ENCODE peak calls at places on chromosomes 3 and 15, in ten cellular contexts. S is ovary; U is psoas muscle; H is naive thymus-derived CD4-positive, alpha-beta T cell; Y is stomach; T is endodermal cell; P is IMR-90; V is GM23248; B is mesendoderm; Z is Karpas-422. G is an unnamed sample.

GRCh38 chr15:30974112-30974511 is 17.3 kb downstream of the MTMR10 start:
- DNase-seq in S (no peak), U (no peak), H (no peak), Y (no peak), T (no peak), P (no peak), V (no peak), B (no peak), Z (no peak), G (no peak)

GRCh38 chr15:20356444-20357138 is 185.0 kb downstream of the GOLGA6L6 start:
- DNase-seq in S (peak; percentile 49), U (peak; percentile 56), H (peak; percentile 92), Y (peak; percentile 63), T (peak; percentile 90), P (no peak), V (peak; percentile 50), B (peak; percentile 50), Z (peak; percentile 88), G (no peak)

GRCh38 chr3:29065211-29065785 is 215.6 kb upstream of the RBMS3 start:
- DNase-seq in S (peak; percentile 56), U (peak; percentile 60), H (no peak), Y (peak; percentile 69), T (peak; percentile 70), P (peak; percentile 99), V (peak; percentile 98), B (peak; percentile 91), Z (no peak), G (no peak)

GRCh38 chr15:98272586-98272985 is 312.1 kb downstream of the ARRDC4 start:
- DNase-seq in S (no peak), U (no peak), H (no peak), Y (no peak), T (no peak), P (no peak), V (no peak), B (peak; percentile 33), Z (no peak), G (no peak)

GRCh38 chr3:197528190-197528589 is 27.6 kb downstream of the BDH1 start:
- DNase-seq in S (no peak), U (no peak), H (no peak), Y (no peak), T (peak; percentile 75), P (no peak), V (no peak), B (peak; percentile 91), Z (no peak), G (no peak)

GRCh38 chr15:40633178-40633577 is 39.1 kb downstream of the KNL1 start:
- DNase-seq in S (no peak), U (no peak), H (no peak), Y (no peak), T (no peak), P (peak; percentile 64), V (peak; percentile 31), B (no peak), Z (peak; percentile 25), G (no peak)

GRCh38 chr3:167723025-167723512 is 11.6 kb downstream of the PDCD10 start:
- DNase-seq in S (no peak), U (no peak), H (no peak), Y (no peak), T (no peak), P (no peak), V (no peak), B (peak; percentile 18), Z (no peak), G (no peak)

GRCh38 chr15:70906842-70907241 is 14.2 kb downstream of the LRRC49 start:
- DNase-seq in S (no peak), U (no peak), H (no peak), Y (no peak), T (peak; percentile 48), P (peak; percentile 36), V (peak; percentile 56), B (peak; percentile 53), Z (no peak), G (no peak)

GRCh38 chr15:74725845-74726773 is 781 bp upstream of the CYP1A1 start:
- DNase-seq in S (peak; percentile 23), U (peak; percentile 54), H (peak; percentile 41), Y (peak; percentile 52), T (peak; percentile 83), P (no peak), V (peak; percentile 52), B (peak; percentile 34), Z (no peak), G (peak; percentile 23)

GRCh38 chr15:89051875-89052274 is 36.4 kb upstream of the ABHD2 start:
- DNase-seq in S (no peak), U (no peak), H (no peak), Y (no peak), T (no peak), P (peak; percentile 98), V (peak; percentile 96), B (peak; percentile 18), Z (no peak), G (no peak)

GRCh38 chr3:110261141-110261540 is 810.5 kb upstream of the NECTIN3 start:
- DNase-seq in S (no peak), U (no peak), H (no peak), Y (no peak), T (no peak), P (no peak), V (no peak), B (no peak), Z (no peak), G (no peak)

GRCh38 chr3:46665763-46666470 is 27.6 kb downstream of the ALS2CL start:
- DNase-seq in S (no peak), U (no peak), H (no peak), Y (peak; percentile 25), T (peak; percentile 34), P (no peak), V (no peak), B (no peak), Z (no peak), G (no peak)

GRCh38 chr15:49986326-49986725 is 132.7 kb downstream of the ATP8B4 start:
- DNase-seq in S (no peak), U (no peak), H (no peak), Y (no peak), T (no peak), P (no peak), V (no peak), B (no peak), Z (no peak), G (no peak)

GRCh38 chr15:63367900-63368299 is 13.7 kb downstream of the CA12 start:
- DNase-seq in S (no peak), U (no peak), H (no peak), Y (no peak), T (no peak), P (no peak), V (no peak), B (no peak), Z (no peak), G (no peak)

GRCh38 chr3:129360705-129361460 is 67.6 kb downstream of the EFCAB12 start:
- DNase-seq in S (no peak), U (no peak), H (no peak), Y (no peak), T (peak; percentile 72), P (no peak), V (no peak), B (peak; percentile 83), Z (no peak), G (no peak)

GRCh38 chr15:64845183-64845611 is 3.5 kb downstream of the PLEKHO2 start:
- DNase-seq in S (peak; percentile 60), U (no peak), H (no peak), Y (no peak), T (no peak), P (no peak), V (peak; percentile 38), B (no peak), Z (no peak), G (no peak)
- H3K27ac ChIP-seq in S (peak overlapping the region; percentile 39), U (peak overlapping the region; percentile 19), H (peak overlapping the region; percentile 40), Y (no peak overlapping the region), T (no peak overlapping the region), P (peak overlapping the region; percentile 74), V (peak overlapping the region; percentile 23), B (no peak overlapping the region), Z (peak overlapping the region; percentile 78), G (no peak overlapping the region)

GRCh38 chr15:100725121-100726069 is 123.0 kb downstream of the ASB7 start:
- DNase-seq in S (no peak), U (no peak), H (no peak), Y (no peak), T (peak; percentile 37), P (peak; percentile 93), V (peak; percentile 82), B (no peak), Z (no peak), G (no peak)
- H3K4me1 ChIP-seq in S (peaks cover 2% of the 10 kb centered on the region), U (no peaks in the 10 kb centered on the region), H (no peaks in the 10 kb centered on the region), Y (peaks cover 11% of the 10 kb centered on the region), T (no peaks in the 10 kb centered on the region), P (peaks cover 36% of the 10 kb centered on the region), V (peaks cover 45% of the 10 kb centered on the region), B (no peaks in the 10 kb centered on the region), Z (no peaks in the 10 kb centered on the region), G (peaks cover 4% of the 10 kb centered on the region)

GRCh38 chr15:94359716-94360115 is 128.4 kb downstream of the MCTP2 start:
- DNase-seq in S (no peak), U (no peak), H (no peak), Y (no peak), T (no peak), P (no peak), V (no peak), B (no peak), Z (no peak), G (no peak)

GRCh38 chr15:94367726-94368535 is 136.6 kb downstream of the MCTP2 start:
- DNase-seq in S (no peak), U (no peak), H (no peak), Y (no peak), T (no peak), P (no peak), V (no peak), B (no peak), Z (no peak), G (no peak)

GRCh38 chr15:94360251-94360671 is 128.9 kb downstream of the MCTP2 start:
- DNase-seq in S (no peak), U (no peak), H (no peak), Y (no peak), T (no peak), P (no peak), V (no peak), B (peak; percentile 19), Z (no peak), G (no peak)

DNA sequence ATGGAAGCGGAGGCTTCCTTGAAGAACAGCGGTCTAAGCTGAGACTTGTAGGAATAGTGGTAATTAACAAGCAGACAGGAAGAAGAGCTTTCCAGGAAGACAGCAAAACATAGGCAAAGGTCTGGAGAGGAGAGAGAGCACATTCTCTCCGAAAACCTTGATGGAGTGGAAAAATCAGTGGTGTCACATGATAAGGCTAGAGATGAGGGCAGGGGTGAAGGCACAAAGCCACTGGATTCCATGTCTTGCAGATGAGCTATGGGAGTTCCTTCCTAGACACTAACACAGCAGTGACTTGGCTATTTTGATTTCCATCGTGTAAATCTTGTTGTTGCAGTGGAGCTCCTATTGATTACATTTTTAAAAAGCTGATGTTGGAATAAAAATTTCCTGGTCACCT is 132.0 kb downstream of the MCTP2 start:
- DNase-seq in S (no peak), U (no peak), H (no peak), Y (no peak), T (no peak), P (no peak), V (no peak), B (no peak), Z (no peak), G (no peak)
- H3K27ac ChIP-seq in S (no peak overlapping the region), U (no peak overlapping the region), H (no peak overlapping the region), Y (no peak overlapping the region), T (no peak overlapping the region), P (no peak overlapping the region), V (no peak overlapping the region), B (no peak overlapping the region), Z (no peak overlapping the region), G (no peak overlapping the region)

DNA sequence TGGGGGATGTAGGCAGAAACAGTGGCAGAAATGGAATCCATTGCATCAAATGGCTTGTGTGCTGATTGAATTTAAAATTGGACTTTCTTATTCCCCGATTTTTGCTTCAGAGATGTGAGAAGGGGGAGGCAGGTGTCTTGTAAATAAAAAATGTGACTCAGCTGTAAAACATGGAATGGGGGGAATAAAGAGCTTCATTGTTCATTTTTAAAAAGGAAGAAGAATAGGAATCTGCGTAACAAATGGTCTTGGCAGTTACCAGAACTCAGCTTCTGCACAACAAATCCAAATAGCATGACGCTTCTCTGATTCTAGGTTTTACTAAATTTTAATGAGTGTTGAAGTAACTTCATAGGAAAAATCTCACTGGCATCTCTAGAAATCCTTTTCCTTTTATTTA is 323.9 kb upstream of the GBE1 start:
- DNase-seq in S (no peak), U (no peak), H (no peak), Y (no peak), T (no peak), P (no peak), V (no peak), B (no peak), Z (no peak), G (no peak)
- H3K4me1 ChIP-seq in S (no peaks in the 10 kb centered on the region), U (no peaks in the 10 kb centered on the region), H (no peaks in the 10 kb centered on the region), Y (no peaks in the 10 kb centered on the region), T (no peaks in the 10 kb centered on the region), P (no peaks in the 10 kb centered on the region), V (peaks cover 40% of the 10 kb centered on the region), B (no peaks in the 10 kb centered on the region), Z (no peaks in the 10 kb centered on the region), G (no peaks in the 10 kb centered on the region)

G was measured in small intestine.